ENCODE peak calls at places on chromosomes 6 and 20, in ten cellular contexts. One of them, this sample, is unnamed.

GRCh38 chr6:11589261-11589660 is 51.7 kb downstream of the TMEM170B start:
- DNase-seq in NCI-H187: no peak
- DNase-seq in stimulated activated CD4-positive, alpha-beta T cell treated with anti-CD3 and anti-CD28 coated beads, Interleukin-2, amount 100 ng/mL, for 24 hours: no peak
- DNase-seq in HT1080: no peak
- DNase-seq in PC-3: no peak
- DNase-seq in stimulated activated CD8-positive, alpha-beta memory T cell treated with anti-CD3 and anti-CD28 coated beads, Interleukin-7, amount 100 ng/mL, for 48 hours: no peak
- DNase-seq in Karpas-422: no peak
- DNase-seq in K562: no peak
- DNase-seq in mucosa of gallbladder: no peak
- DNase-seq in anterior cingulate cortex: no peak
- DNase-seq in this sample: no peak

GRCh38 chr6:39363280-39363679 is 40.8 kb upstream of the KCNK16 start:
- DNase-seq in NCI-H187: no peak
- DNase-seq in stimulated activated CD4-positive, alpha-beta T cell treated with anti-CD3 and anti-CD28 coated beads, Interleukin-2, amount 100 ng/mL, for 24 hours: no peak
- DNase-seq in HT1080: no peak
- DNase-seq in PC-3: no peak
- DNase-seq in stimulated activated CD8-positive, alpha-beta memory T cell treated with anti-CD3 and anti-CD28 coated beads, Interleukin-7, amount 100 ng/mL, for 48 hours: no peak
- DNase-seq in Karpas-422: no peak
- DNase-seq in K562: no peak
- DNase-seq in mucosa of gallbladder: no peak
- DNase-seq in anterior cingulate cortex: no peak
- DNase-seq in this sample: no peak

GRCh38 chr6:30857537-30857936 is 26.8 kb upstream of the DDR1 start:
- DNase-seq in NCI-H187: no peak
- DNase-seq in stimulated activated CD4-positive, alpha-beta T cell treated with anti-CD3 and anti-CD28 coated beads, Interleukin-2, amount 100 ng/mL, for 24 hours: no peak
- DNase-seq in HT1080: no peak
- DNase-seq in PC-3: no peak
- DNase-seq in stimulated activated CD8-positive, alpha-beta memory T cell treated with anti-CD3 and anti-CD28 coated beads, Interleukin-7, amount 100 ng/mL, for 48 hours: no peak
- DNase-seq in Karpas-422: no peak
- DNase-seq in K562: no peak
- DNase-seq in mucosa of gallbladder: no peak
- DNase-seq in anterior cingulate cortex: no peak
- DNase-seq in this sample: no peak

GRCh38 chr6:75286955-75287354 is 2.4 kb upstream of the TMEM30A start:
- DNase-seq in NCI-H187: no peak
- DNase-seq in stimulated activated CD4-positive, alpha-beta T cell treated with anti-CD3 and anti-CD28 coated beads, Interleukin-2, amount 100 ng/mL, for 24 hours: no peak
- DNase-seq in HT1080: no peak
- DNase-seq in PC-3: no peak
- DNase-seq in stimulated activated CD8-positive, alpha-beta memory T cell treated with anti-CD3 and anti-CD28 coated beads, Interleukin-7, amount 100 ng/mL, for 48 hours: no peak
- DNase-seq in Karpas-422: no peak
- DNase-seq in K562: no peak
- DNase-seq in mucosa of gallbladder: no peak
- DNase-seq in anterior cingulate cortex: no peak
- DNase-seq in this sample: no peak

GRCh38 chr20:10786678-10787077 is 112.9 kb upstream of the JAG1 start:
- DNase-seq in NCI-H187: no peak
- DNase-seq in stimulated activated CD4-positive, alpha-beta T cell treated with anti-CD3 and anti-CD28 coated beads, Interleukin-2, amount 100 ng/mL, for 24 hours: no peak
- DNase-seq in HT1080: no peak
- DNase-seq in PC-3: no peak
- DNase-seq in stimulated activated CD8-positive, alpha-beta memory T cell treated with anti-CD3 and anti-CD28 coated beads, Interleukin-7, amount 100 ng/mL, for 48 hours: no peak
- DNase-seq in Karpas-422: no peak
- DNase-seq in K562: no peak
- DNase-seq in mucosa of gallbladder: no peak
- DNase-seq in anterior cingulate cortex: no peak
- DNase-seq in this sample: no peak

GRCh38 chr20:58086763-58087566 is 141.5 kb downstream of the ANKRD60 start:
- DNase-seq in NCI-H187: no peak
- DNase-seq in stimulated activated CD4-positive, alpha-beta T cell treated with anti-CD3 and anti-CD28 coated beads, Interleukin-2, amount 100 ng/mL, for 24 hours: no peak
- DNase-seq in HT1080: peak; percentile 67
- DNase-seq in PC-3: peak; percentile 89
- DNase-seq in stimulated activated CD8-positive, alpha-beta memory T cell treated with anti-CD3 and anti-CD28 coated beads, Interleukin-7, amount 100 ng/mL, for 48 hours: no peak
- DNase-seq in Karpas-422: peak; percentile 66
- DNase-seq in K562: peak; percentile 43
- DNase-seq in mucosa of gallbladder: peak; percentile 26
- DNase-seq in anterior cingulate cortex: peak; percentile 5
- DNase-seq in this sample: no peak

GRCh38 chr20:63873477-63873971 is 8.5 kb downstream of the TPD52L2 start:
- DNase-seq in NCI-H187: no peak
- DNase-seq in stimulated activated CD4-positive, alpha-beta T cell treated with anti-CD3 and anti-CD28 coated beads, Interleukin-2, amount 100 ng/mL, for 24 hours: peak; percentile 53
- DNase-seq in HT1080: peak; percentile 96
- DNase-seq in PC-3: peak; percentile 95
- DNase-seq in stimulated activated CD8-positive, alpha-beta memory T cell treated with anti-CD3 and anti-CD28 coated beads, Interleukin-7, amount 100 ng/mL, for 48 hours: no peak
- DNase-seq in Karpas-422: no peak
- DNase-seq in K562: no peak
- DNase-seq in mucosa of gallbladder: peak; percentile 55
- DNase-seq in anterior cingulate cortex: no peak
- DNase-seq in this sample: no peak

GRCh38 chr6:106339334-106340029 is 13.9 kb upstream of the ATG5 start:
- DNase-seq in NCI-H187: peak; percentile 2
- DNase-seq in stimulated activated CD4-positive, alpha-beta T cell treated with anti-CD3 and anti-CD28 coated beads, Interleukin-2, amount 100 ng/mL, for 24 hours: peak; percentile 44
- DNase-seq in HT1080: peak; percentile 88
- DNase-seq in PC-3: peak; percentile 82
- DNase-seq in stimulated activated CD8-positive, alpha-beta memory T cell treated with anti-CD3 and anti-CD28 coated beads, Interleukin-7, amount 100 ng/mL, for 48 hours: no peak
- DNase-seq in Karpas-422: peak; percentile 89
- DNase-seq in K562: peak; percentile 75
- DNase-seq in mucosa of gallbladder: peak; percentile 48
- DNase-seq in anterior cingulate cortex: peak; percentile 7
- DNase-seq in this sample: no peak

GRCh38 chr20:57071283-57071701 is 195.1 kb downstream of the BMP7 start:
- DNase-seq in NCI-H187: no peak
- DNase-seq in stimulated activated CD4-positive, alpha-beta T cell treated with anti-CD3 and anti-CD28 coated beads, Interleukin-2, amount 100 ng/mL, for 24 hours: no peak
- DNase-seq in HT1080: no peak
- DNase-seq in PC-3: peak; percentile 56
- DNase-seq in stimulated activated CD8-positive, alpha-beta memory T cell treated with anti-CD3 and anti-CD28 coated beads, Interleukin-7, amount 100 ng/mL, for 48 hours: no peak
- DNase-seq in Karpas-422: no peak
- DNase-seq in K562: no peak
- DNase-seq in mucosa of gallbladder: no peak
- DNase-seq in anterior cingulate cortex: no peak
- DNase-seq in this sample: no peak

GRCh38 chr6:55277628-55278003 is 49.7 kb upstream of the GFRAL start:
- DNase-seq in NCI-H187: no peak
- DNase-seq in stimulated activated CD4-positive, alpha-beta T cell treated with anti-CD3 and anti-CD28 coated beads, Interleukin-2, amount 100 ng/mL, for 24 hours: no peak
- DNase-seq in HT1080: no peak
- DNase-seq in PC-3: no peak
- DNase-seq in stimulated activated CD8-positive, alpha-beta memory T cell treated with anti-CD3 and anti-CD28 coated beads, Interleukin-7, amount 100 ng/mL, for 48 hours: no peak
- DNase-seq in Karpas-422: no peak
- DNase-seq in K562: no peak
- DNase-seq in mucosa of gallbladder: no peak
- DNase-seq in anterior cingulate cortex: no peak
- DNase-seq in this sample: no peak

GRCh38 chr6:137975058-137975940 is 108.2 kb downstream of the TNFAIP3 start:
- DNase-seq in NCI-H187: no peak
- DNase-seq in stimulated activated CD4-positive, alpha-beta T cell treated with anti-CD3 and anti-CD28 coated beads, Interleukin-2, amount 100 ng/mL, for 24 hours: peak; percentile 31
- DNase-seq in HT1080: peak; percentile 26
- DNase-seq in PC-3: peak; percentile 54
- DNase-seq in stimulated activated CD8-positive, alpha-beta memory T cell treated with anti-CD3 and anti-CD28 coated beads, Interleukin-7, amount 100 ng/mL, for 48 hours: no peak
- DNase-seq in Karpas-422: peak; percentile 43
- DNase-seq in K562: no peak
- DNase-seq in mucosa of gallbladder: no peak
- DNase-seq in anterior cingulate cortex: no peak
- DNase-seq in this sample: no peak

GRCh38 chr20:1381753-1382591 is 10.9 kb downstream of the FKBP1A start:
- DNase-seq in NCI-H187: no peak
- DNase-seq in stimulated activated CD4-positive, alpha-beta T cell treated with anti-CD3 and anti-CD28 coated beads, Interleukin-2, amount 100 ng/mL, for 24 hours: no peak
- DNase-seq in HT1080: no peak
- DNase-seq in PC-3: no peak
- DNase-seq in stimulated activated CD8-positive, alpha-beta memory T cell treated with anti-CD3 and anti-CD28 coated beads, Interleukin-7, amount 100 ng/mL, for 48 hours: no peak
- DNase-seq in Karpas-422: no peak
- DNase-seq in K562: no peak
- DNase-seq in mucosa of gallbladder: no peak
- DNase-seq in anterior cingulate cortex: no peak
- DNase-seq in this sample: peak; percentile 83

GRCh38 chr20:23749746-23750145 is 989 bp downstream of the CST1 start:
- DNase-seq in NCI-H187: no peak
- DNase-seq in stimulated activated CD4-positive, alpha-beta T cell treated with anti-CD3 and anti-CD28 coated beads, Interleukin-2, amount 100 ng/mL, for 24 hours: no peak
- DNase-seq in HT1080: no peak
- DNase-seq in PC-3: no peak
- DNase-seq in stimulated activated CD8-positive, alpha-beta memory T cell treated with anti-CD3 and anti-CD28 coated beads, Interleukin-7, amount 100 ng/mL, for 48 hours: no peak
- DNase-seq in Karpas-422: no peak
- DNase-seq in K562: no peak
- DNase-seq in mucosa of gallbladder: no peak
- DNase-seq in anterior cingulate cortex: no peak
- DNase-seq in this sample: no peak

GRCh38 chr6:19839788-19840187 is 2.6 kb downstream of the ID4 start:
- DNase-seq in NCI-H187: no peak
- DNase-seq in stimulated activated CD4-positive, alpha-beta T cell treated with anti-CD3 and anti-CD28 coated beads, Interleukin-2, amount 100 ng/mL, for 24 hours: no peak
- DNase-seq in HT1080: no peak
- DNase-seq in PC-3: no peak
- DNase-seq in stimulated activated CD8-positive, alpha-beta memory T cell treated with anti-CD3 and anti-CD28 coated beads, Interleukin-7, amount 100 ng/mL, for 48 hours: no peak
- DNase-seq in Karpas-422: no peak
- DNase-seq in K562: no peak
- DNase-seq in mucosa of gallbladder: no peak
- DNase-seq in anterior cingulate cortex: no peak
- DNase-seq in this sample: no peak

GRCh38 chr6:27297857-27298730 is 14.0 kb downstream of the POM121L2 start:
- DNase-seq in NCI-H187: no peak
- DNase-seq in stimulated activated CD4-positive, alpha-beta T cell treated with anti-CD3 and anti-CD28 coated beads, Interleukin-2, amount 100 ng/mL, for 24 hours: no peak
- DNase-seq in HT1080: peak; percentile 76
- DNase-seq in PC-3: peak; percentile 91
- DNase-seq in stimulated activated CD8-positive, alpha-beta memory T cell treated with anti-CD3 and anti-CD28 coated beads, Interleukin-7, amount 100 ng/mL, for 48 hours: peak; percentile 14
- DNase-seq in Karpas-422: peak; percentile 60
- DNase-seq in K562: peak; percentile 94
- DNase-seq in mucosa of gallbladder: no peak
- DNase-seq in anterior cingulate cortex: no peak
- DNase-seq in this sample: no peak

GRCh38 chr20:44280387-44280786 is 30.6 kb downstream of the FITM2 start:
- DNase-seq in NCI-H187: no peak
- DNase-seq in stimulated activated CD4-positive, alpha-beta T cell treated with anti-CD3 and anti-CD28 coated beads, Interleukin-2, amount 100 ng/mL, for 24 hours: no peak
- DNase-seq in HT1080: no peak
- DNase-seq in PC-3: no peak
- DNase-seq in stimulated activated CD8-positive, alpha-beta memory T cell treated with anti-CD3 and anti-CD28 coated beads, Interleukin-7, amount 100 ng/mL, for 48 hours: no peak
- DNase-seq in Karpas-422: no peak
- DNase-seq in K562: no peak
- DNase-seq in mucosa of gallbladder: no peak
- DNase-seq in anterior cingulate cortex: no peak
- DNase-seq in this sample: no peak

GRCh38 chr6:57072108-57072507 is 17.9 kb upstream of the ZNF451 start:
- DNase-seq in NCI-H187: no peak
- DNase-seq in stimulated activated CD4-positive, alpha-beta T cell treated with anti-CD3 and anti-CD28 coated beads, Interleukin-2, amount 100 ng/mL, for 24 hours: no peak
- DNase-seq in HT1080: no peak
- DNase-seq in PC-3: no peak
- DNase-seq in stimulated activated CD8-positive, alpha-beta memory T cell treated with anti-CD3 and anti-CD28 coated beads, Interleukin-7, amount 100 ng/mL, for 48 hours: no peak
- DNase-seq in Karpas-422: no peak
- DNase-seq in K562: no peak
- DNase-seq in mucosa of gallbladder: no peak
- DNase-seq in anterior cingulate cortex: no peak
- DNase-seq in this sample: no peak

GRCh38 chr6:94289131-94289530 is 869.8 kb upstream of the EPHA7 start:
- DNase-seq in NCI-H187: no peak
- DNase-seq in stimulated activated CD4-positive, alpha-beta T cell treated with anti-CD3 and anti-CD28 coated beads, Interleukin-2, amount 100 ng/mL, for 24 hours: no peak
- DNase-seq in HT1080: no peak
- DNase-seq in PC-3: no peak
- DNase-seq in stimulated activated CD8-positive, alpha-beta memory T cell treated with anti-CD3 and anti-CD28 coated beads, Interleukin-7, amount 100 ng/mL, for 48 hours: no peak
- DNase-seq in Karpas-422: no peak
- DNase-seq in K562: no peak
- DNase-seq in mucosa of gallbladder: no peak
- DNase-seq in anterior cingulate cortex: no peak
- DNase-seq in this sample: no peak

GRCh38 chr6:157552171-157552747 is 171.3 kb downstream of the ZDHHC14 start:
- DNase-seq in NCI-H187: peak; percentile 64
- DNase-seq in stimulated activated CD4-positive, alpha-beta T cell treated with anti-CD3 and anti-CD28 coated beads, Interleukin-2, amount 100 ng/mL, for 24 hours: peak; percentile 6
- DNase-seq in HT1080: peak; percentile 22
- DNase-seq in PC-3: peak; percentile 55
- DNase-seq in stimulated activated CD8-positive, alpha-beta memory T cell treated with anti-CD3 and anti-CD28 coated beads, Interleukin-7, amount 100 ng/mL, for 48 hours: no peak
- DNase-seq in Karpas-422: no peak
- DNase-seq in K562: no peak
- DNase-seq in mucosa of gallbladder: no peak
- DNase-seq in anterior cingulate cortex: no peak
- DNase-seq in this sample: no peak

GRCh38 chr6:41536884-41537347 is 9.3 kb upstream of the FOXP4 start:
- DNase-seq in NCI-H187: no peak
- DNase-seq in stimulated activated CD4-positive, alpha-beta T cell treated with anti-CD3 and anti-CD28 coated beads, Interleukin-2, amount 100 ng/mL, for 24 hours: no peak
- DNase-seq in HT1080: no peak
- DNase-seq in PC-3: peak; percentile 77
- DNase-seq in stimulated activated CD8-positive, alpha-beta memory T cell treated with anti-CD3 and anti-CD28 coated beads, Interleukin-7, amount 100 ng/mL, for 48 hours: no peak
- DNase-seq in Karpas-422: no peak
- DNase-seq in K562: peak; percentile 43
- DNase-seq in mucosa of gallbladder: peak; percentile 49
- DNase-seq in anterior cingulate cortex: no peak
- DNase-seq in this sample: no peak

GRCh38 chr6:40719671-40720374 is 132.7 kb upstream of the LRFN2 start:
- DNase-seq in NCI-H187: no peak
- DNase-seq in stimulated activated CD4-positive, alpha-beta T cell treated with anti-CD3 and anti-CD28 coated beads, Interleukin-2, amount 100 ng/mL, for 24 hours: no peak
- DNase-seq in HT1080: peak; percentile 68
- DNase-seq in PC-3: no peak
- DNase-seq in stimulated activated CD8-positive, alpha-beta memory T cell treated with anti-CD3 and anti-CD28 coated beads, Interleukin-7, amount 100 ng/mL, for 48 hours: no peak
- DNase-seq in Karpas-422: peak; percentile 93
- DNase-seq in K562: peak; percentile 18
- DNase-seq in mucosa of gallbladder: no peak
- DNase-seq in anterior cingulate cortex: no peak
- DNase-seq in this sample: no peak

GRCh38 chr6:319177-320131 is 27.2 kb downstream of the DUSP22 start:
- DNase-seq in NCI-H187: no peak
- DNase-seq in stimulated activated CD4-positive, alpha-beta T cell treated with anti-CD3 and anti-CD28 coated beads, Interleukin-2, amount 100 ng/mL, for 24 hours: no peak
- DNase-seq in HT1080: no peak
- DNase-seq in PC-3: no peak
- DNase-seq in stimulated activated CD8-positive, alpha-beta memory T cell treated with anti-CD3 and anti-CD28 coated beads, Interleukin-7, amount 100 ng/mL, for 48 hours: no peak
- DNase-seq in Karpas-422: no peak
- DNase-seq in K562: no peak
- DNase-seq in mucosa of gallbladder: no peak
- DNase-seq in anterior cingulate cortex: no peak
- DNase-seq in this sample: no peak

GRCh38 chr20:51153867-51154707 is 131.2 kb upstream of the KCNG1 start:
- DNase-seq in NCI-H187: no peak
- DNase-seq in stimulated activated CD4-positive, alpha-beta T cell treated with anti-CD3 and anti-CD28 coated beads, Interleukin-2, amount 100 ng/mL, for 24 hours: no peak
- DNase-seq in HT1080: no peak
- DNase-seq in PC-3: no peak
- DNase-seq in stimulated activated CD8-positive, alpha-beta memory T cell treated with anti-CD3 and anti-CD28 coated beads, Interleukin-7, amount 100 ng/mL, for 48 hours: no peak
- DNase-seq in Karpas-422: no peak
- DNase-seq in K562: no peak
- DNase-seq in mucosa of gallbladder: no peak
- DNase-seq in anterior cingulate cortex: no peak
- DNase-seq in this sample: no peak

GRCh38 chr6:22784611-22785010 is 215.2 kb downstream of the HDGFL1 start:
- DNase-seq in NCI-H187: no peak
- DNase-seq in stimulated activated CD4-positive, alpha-beta T cell treated with anti-CD3 and anti-CD28 coated beads, Interleukin-2, amount 100 ng/mL, for 24 hours: no peak
- DNase-seq in HT1080: no peak
- DNase-seq in PC-3: no peak
- DNase-seq in stimulated activated CD8-positive, alpha-beta memory T cell treated with anti-CD3 and anti-CD28 coated beads, Interleukin-7, amount 100 ng/mL, for 48 hours: no peak
- DNase-seq in Karpas-422: no peak
- DNase-seq in K562: no peak
- DNase-seq in mucosa of gallbladder: no peak
- DNase-seq in anterior cingulate cortex: no peak
- DNase-seq in this sample: no peak

This sample was measured in gastrocnemius medialis.